ENCODE peak calls at places on chromosomes 7 and 10, in seven cellular contexts. X is stimulated activated CD4-positive, alpha-beta T cell treated with anti-CD3 and anti-CD28 coated beads, TNF-alpha, amount 100 ng/mL, for 1 hour; O is activated CD8-positive, alpha-beta T cell treated with anti-CD3 and anti-CD28 coated beads for 36 hours; C is pancreas; Y is nucleus accumbens; Z is SK-MEL-5; P is fibroblast of gingiva. H is an unnamed sample.
A peak's percentile ranks its signal among the peaks of the same experiment; 100 is the strongest.

GRCh38 chr10:50883624-50884023 is 1.8 kb downstream of the A1CF start:
- DNase-seq in X (no peak), O (no peak), C (peak; percentile 24), Y (no peak), Z (no peak), P (no peak), H (no peak)

GRCh38 chr10:60282771-60283353 is 106.8 kb downstream of the ANK3 start:
- DNase-seq in X (no peak), O (no peak), C (peak; percentile 19), Y (no peak), Z (no peak), P (peak; percentile 12), H (peak; percentile 75)

GRCh38 chr10:1526427-1527055 is 210.8 kb downstream of the ADARB2 start:
- DNase-seq in X (no peak), O (no peak), C (no peak), Y (no peak), Z (peak; percentile 28), P (no peak), H (no peak)

GRCh38 chr10:50407077-50407801 is 155.9 kb upstream of the ASAH2 start:
- DNase-seq in X (no peak), O (no peak), C (no peak), Y (no peak), Z (no peak), P (no peak), H (no peak)

GRCh38 chr7:157873664-157874063 is 536.9 kb downstream of the DNAJB6 start:
- DNase-seq in X (no peak), O (no peak), C (no peak), Y (no peak), Z (no peak), P (no peak), H (no peak)

GRCh38 chr10:52879651-52880050 is 107.1 kb upstream of the MBL2 start:
- DNase-seq in X (no peak), O (no peak), C (no peak), Y (no peak), Z (no peak), P (no peak), H (no peak)

GRCh38 chr7:26863504-26864308 is 684 bp downstream of the SKAP2 start:
- DNase-seq in X (no peak), O (no peak), C (no peak), Y (no peak), Z (peak; percentile 42), P (peak; percentile 23), H (peak; percentile 21)

GRCh38 chr10:391304-391703 is 256.0 kb downstream of the ZMYND11 start:
- DNase-seq in X (no peak), O (no peak), C (no peak), Y (no peak), Z (no peak), P (no peak), H (peak; percentile 27)

GRCh38 chr7:129949292-129950133 is 3.2 kb downstream of the UBE2H start:
- DNase-seq in X (no peak), O (peak; percentile 41), C (no peak), Y (no peak), Z (peak; percentile 63), P (peak; percentile 86), H (peak; percentile 82)

GRCh38 chr10:37495415-37495814 is 362.0 kb downstream of the ZNF248 start:
- DNase-seq in X (no peak), O (no peak), C (no peak), Y (no peak), Z (peak; percentile 40), P (no peak), H (no peak)

GRCh38 chr7:156460861-156461632 is 179.5 kb upstream of the RNF32 start:
- DNase-seq in X (no peak), O (no peak), C (no peak), Y (no peak), Z (no peak), P (no peak), H (no peak)

GRCh38 chr10:26169466-26169865 is 47.1 kb upstream of the GAD2 start:
- DNase-seq in X (no peak), O (no peak), C (no peak), Y (no peak), Z (no peak), P (no peak), H (no peak)

GRCh38 chr7:74623135-74623534 is 34.4 kb upstream of the GTF2I start:
- DNase-seq in X (no peak), O (no peak), C (no peak), Y (no peak), Z (no peak), P (no peak), H (no peak)

GRCh38 chr7:115023219-115023618 is 101.3 kb downstream of the MDFIC start:
- DNase-seq in X (no peak), O (no peak), C (no peak), Y (no peak), Z (no peak), P (no peak), H (no peak)

GRCh38 chr10:86708783-86709778 is 40.8 kb downstream of the LDB3 start:
- DNase-seq in X (no peak), O (no peak), C (no peak), Y (no peak), Z (no peak), P (no peak), H (no peak)

GRCh38 chr10:608331-609265 is 80.9 kb downstream of the DIP2C start:
- DNase-seq in X (no peak), O (no peak), C (no peak), Y (no peak), Z (no peak), P (no peak), H (no peak)

GRCh38 chr10:63769367-63769766 is 248.2 kb downstream of the REEP3 start:
- DNase-seq in X (no peak), O (no peak), C (no peak), Y (no peak), Z (no peak), P (no peak), H (no peak)

H was measured in foreskin fibroblast.